ENCODE peak calls at places on chromosomes 6 and 20, in eight cellular contexts. U is suprapubic skin, Q is ovary, B is lower leg skin, Y is IMR-90, O is stomach, T is K562, G is adrenal gland. D is an unnamed sample.

GRCh38 chr20:61589055-61589385 is 337.0 kb downstream of the CDH4 start:
- DNase-seq in Q (no peak), U (no peak), T (no peak), B (no peak), G (no peak), O (no peak), Y (peak; percentile 90), D (no peak)

GRCh38 chr20:58988565-58988882 is 7.5 kb downstream of the NELFCD start:
- DNase-seq in Q (no peak), G (no peak), Y (no peak), O (peak; percentile 15), B (no peak), T (no peak), U (peak; percentile 18), D (no peak)

GRCh38 chr20:36482044-36482473 is 59.3 kb upstream of the MYL9 start:
- DNase-seq in T (no peak), U (no peak), Y (no peak), O (peak; percentile 61), G (peak; percentile 67), Q (no peak), B (no peak), D (no peak)

GRCh38 chr6:6891949-6892461 is 215.8 kb upstream of the RREB1 start:
- DNase-seq in U (no peak), Y (no peak), G (peak; percentile 59), O (no peak), T (no peak), B (no peak), Q (no peak), D (no peak)

GRCh38 chr6:17589402-17590116 is 10.5 kb upstream of the FAM8A1 start:
- DNase-seq in U (no peak), Y (peak; percentile 95), T (no peak), G (peak; percentile 13), B (no peak), Q (no peak), O (no peak), D (no peak)

GRCh38 chr6:104130343-104130742 is 729.4 kb downstream of the HACE1 start:
- DNase-seq in T (no peak), B (no peak), O (no peak), U (no peak), Q (no peak), Y (no peak), G (no peak), D (no peak)

GRCh38 chr6:131062245-131063027 is 609 bp downstream of the EPB41L2 start:
- DNase-seq in T (peak; percentile 21), B (no peak), Y (no peak), U (peak; percentile 64), G (peak; percentile 37), Q (peak; percentile 47), O (peak; percentile 28), D (no peak)

GRCh38 chr20:62805711-62806382 is 1.2 kb downstream of the OGFR start:
- DNase-seq in O (no peak), Q (peak; percentile 46), T (peak; percentile 50), B (peak; percentile 52), Y (no peak), U (no peak), G (peak; percentile 71), D (no peak)

GRCh38 chr6:81774542-81774941 is 22.1 kb upstream of the TENT5A start:
- DNase-seq in T (no peak), U (no peak), O (no peak), Q (no peak), B (no peak), G (no peak), Y (no peak), D (no peak)

GRCh38 chr20:58691405-58691772 is 1.2 kb upstream of the NPEPL1 start:
- DNase-seq in B (no peak), G (no peak), O (peak; percentile 23), Q (no peak), T (no peak), Y (no peak), U (no peak), D (no peak)

GRCh38 chr6:12472601-12473038 is 182.5 kb downstream of the EDN1 start:
- DNase-seq in O (no peak), T (no peak), Q (no peak), Y (peak; percentile 67), U (peak; percentile 84), B (peak; percentile 94), G (peak; percentile 96), D (peak; percentile 93)

GRCh38 chr6:43274916-43275597 is 23.0 kb upstream of the SLC22A7 start:
- DNase-seq in Y (no peak), T (no peak), Q (no peak), G (no peak), O (peak; percentile 55), B (no peak), U (no peak), D (no peak)

GRCh38 chr20:47950103-47950502 is 164.8 kb upstream of the SULF2 start:
- DNase-seq in Q (no peak), G (peak; percentile 49), B (no peak), Y (no peak), T (peak; percentile 17), O (no peak), U (no peak), D (no peak)

GRCh38 chr6:54958446-54958845 is 111.9 kb downstream of the FAM83B start:
- DNase-seq in Y (no peak), T (no peak), Q (no peak), G (no peak), B (no peak), U (no peak), O (no peak), D (no peak)

GRCh38 chr6:131914967-131915751 is 36.0 kb downstream of the CCN2 start:
- DNase-seq in T (peak; percentile 69), U (no peak), Y (peak; percentile 89), Q (peak; percentile 40), B (peak; percentile 63), O (peak; percentile 75), G (peak; percentile 80), D (peak; percentile 51)

GRCh38 chr6:2640551-2640950 is 110.2 kb downstream of the MYLK4 start:
- DNase-seq in B (no peak), O (no peak), T (no peak), G (no peak), Y (no peak), Q (no peak), U (no peak), D (no peak)

GRCh38 chr6:42394881-42395620 is 56.7 kb downstream of the TRERF1 start:
- DNase-seq in T (no peak), G (no peak), Y (no peak), U (no peak), B (no peak), O (no peak), Q (no peak), D (no peak)

GRCh38 chr20:41275181-41275793 is 42.2 kb downstream of the ZHX3 start:
- DNase-seq in Y (peak; percentile 73), O (peak; percentile 38), Q (no peak), G (peak; percentile 49), T (no peak), B (no peak), U (no peak), D (no peak)

GRCh38 chr6:138162104-138162946 is 586 bp downstream of the ARFGEF3 start:
- DNase-seq in Q (no peak), U (peak; percentile 63), Y (no peak), O (peak; percentile 57), B (no peak), T (no peak), G (no peak), D (no peak)

GRCh38 chr6:138161434-138162103 is at the start of gene ARFGEF3:
- DNase-seq in U (peak; percentile 66), Q (no peak), Y (peak; percentile 1), G (peak; percentile 46), T (peak; percentile 44), B (no peak), O (peak; percentile 82), D (peak; percentile 69)

GRCh38 chr6:138159246-138159645 is 2.5 kb upstream of the ARFGEF3 start:
- DNase-seq in O (no peak), Y (no peak), G (no peak), U (no peak), B (no peak), Q (no peak), T (no peak), D (no peak)

GRCh38 chr6:138160329-138161117 is 1.2 kb upstream of the ARFGEF3 start:
- DNase-seq in O (no peak), G (no peak), Q (no peak), B (no peak), U (no peak), Y (no peak), T (no peak), D (no peak)

GRCh38 chr6:138161118-138161433 is 663 bp upstream of the ARFGEF3 start:
- DNase-seq in O (no peak), B (no peak), Y (no peak), U (no peak), Q (no peak), G (no peak), T (no peak), D (no peak)
- H3K4me3 ChIP-seq in O (peak overlapping the region; percentile 60), B (peak overlapping the region; percentile 26), Y (peak overlapping the region; percentile 60), U (peak overlapping the region; percentile 76), Q (peak overlapping the region; percentile 32), G (peak overlapping the region; percentile 68), T (no peak overlapping the region), D (peak overlapping the region; percentile 82)

DNA sequence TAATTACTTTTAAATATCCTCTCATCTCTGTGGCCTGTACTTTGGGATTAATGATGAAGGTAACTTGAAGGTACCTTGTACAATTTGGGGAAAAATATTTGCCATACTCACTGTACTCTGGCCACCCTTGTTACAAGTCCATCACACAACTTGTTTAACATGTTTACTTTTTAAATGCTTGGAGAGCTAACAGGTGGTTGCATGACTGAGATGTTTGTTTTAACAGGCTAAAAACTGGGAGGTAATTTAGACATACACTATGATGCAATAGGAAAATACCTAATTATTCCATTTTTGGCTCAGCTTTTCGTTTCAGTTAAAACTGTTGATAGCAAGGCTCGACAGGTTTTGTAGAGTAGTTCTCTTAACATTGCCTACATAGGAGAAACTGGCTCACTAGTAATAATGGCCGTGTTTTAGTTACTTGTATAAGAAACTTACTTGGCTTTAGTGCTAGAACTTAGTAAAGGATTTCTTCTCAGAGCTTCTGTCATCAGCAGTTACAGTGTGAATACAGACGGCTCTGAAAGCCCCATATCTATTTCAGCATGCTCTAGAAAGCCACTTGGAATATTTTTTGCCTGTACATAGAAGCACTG is 489.8 kb upstream of the SOX4 start:
- DNase-seq in U (no peak), Y (peak; percentile 52), B (no peak), Q (no peak), T (no peak), O (no peak), G (no peak), D (no peak)
- TF ChIP-seq POLR2A in U (no peak), Y (no peak), B (no peak), Q (no peak), T (no peak), O (no peak), G (no peak), D (no peak)

GRCh38 chr6:37173573-37174195 is 3.7 kb downstream of the PIM1 start:
- DNase-seq in Q (no peak), G (no peak), T (peak; percentile 84), B (no peak), O (no peak), Y (no peak), U (no peak), D (no peak)
- H3K4me3 ChIP-seq in Q (no peak overlapping the region), G (no peak overlapping the region), T (peak overlapping the region; percentile 97), B (no peak overlapping the region), O (peak overlapping the region; percentile 96), Y (no peak overlapping the region), U (no peak overlapping the region), D (peak overlapping the region; percentile 89)

DNA sequence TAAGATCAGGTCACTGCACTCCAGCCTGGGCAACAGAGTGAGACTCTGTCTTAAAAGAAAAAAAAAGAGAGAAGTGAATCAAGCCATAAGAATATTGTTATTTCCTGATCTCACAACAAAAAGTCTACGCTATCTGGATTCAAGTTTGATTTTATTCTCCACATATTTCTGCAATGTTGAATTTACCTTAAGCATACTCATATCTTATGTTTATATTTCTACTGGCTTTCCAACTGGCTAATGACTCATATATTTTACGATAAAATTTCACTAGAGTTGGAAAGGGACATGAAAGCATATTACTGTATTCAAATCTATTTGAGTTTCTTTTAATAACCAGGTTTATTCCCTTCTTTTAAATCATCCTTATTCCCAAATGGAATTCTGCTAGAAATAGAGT is 276.8 kb upstream of the HS3ST5 start:
- DNase-seq in B (no peak), O (no peak), Q (no peak), T (no peak), G (no peak), U (no peak), Y (peak; percentile 0), D (no peak)
- TF ChIP-seq POLR2A in B (no peak), O (no peak), Q (no peak), T (no peak), G (no peak), U (no peak), Y (no peak), D (no peak)